ENCODE peak calls at places on chromosomes 12 and 14, in eight cellular contexts. I is Calu3; O is kidney glomerular epithelial cell; K is hippocampal formation; X is stimulated activated CD4-positive, alpha-beta T cell treated with anti-CD3 and anti-CD28 coated beads, Interleukin-12 subunit alpha, Interleukin-12 subunit beta, amount 100 ng/mL, for 4 hours; T is NCI-H2081; C is fibroblast of the conjunctiva; Q is epithelial cell of proximal tubule. H is an unnamed sample.

GRCh38 chr12:122834229-122834920 is 882 bp upstream of the HIP1R start:
- DNase-seq in I (peak), O (peak), K (peak), X (no peak), T (peak), C (peak), Q (no peak), H (no peak)

GRCh38 chr12:30740274-30740673 is 14.5 kb downstream of the CAPRIN2 start:
- DNase-seq in I (no peak), O (no peak), K (no peak), X (no peak), T (no peak), C (no peak), Q (no peak), H (no peak)

GRCh38 chr14:95237121-95237876 is 80.0 kb upstream of the DICER1 start:
- DNase-seq in I (no peak), O (no peak), K (no peak), X (no peak), T (no peak), C (no peak), Q (no peak), H (no peak)

GRCh38 chr12:105221588-105222325 is 14.2 kb downstream of the APPL2 start:
- DNase-seq in I (no peak), O (no peak), K (peak), X (no peak), T (peak), C (no peak), Q (no peak), H (no peak)

GRCh38 chr14:52233693-52234092 is 33.8 kb upstream of the PTGDR start:
- DNase-seq in I (no peak), O (no peak), K (no peak), X (no peak), T (no peak), C (no peak), Q (no peak), H (no peak)

GRCh38 chr12:30952036-30952435 is 25.5 kb downstream of the TSPAN11 start:
- DNase-seq in I (no peak), O (no peak), K (no peak), X (no peak), T (no peak), C (no peak), Q (no peak), H (no peak)

GRCh38 chr12:83084516-83085234 is 398.0 kb downstream of the TMTC2 start:
- DNase-seq in I (no peak), O (no peak), K (no peak), X (no peak), T (no peak), C (no peak), Q (no peak), H (no peak)

GRCh38 chr12:2013527-2014223 is 9.4 kb upstream of the DCP1B start:
- DNase-seq in I (no peak), O (no peak), K (no peak), X (no peak), T (peak), C (no peak), Q (no peak), H (no peak)

GRCh38 chr14:70995671-70996070 is 88.4 kb downstream of the PCNX1 start:
- DNase-seq in I (peak), O (no peak), K (no peak), X (no peak), T (no peak), C (no peak), Q (no peak), H (no peak)

GRCh38 chr12:39627914-39628313 is 8.3 kb upstream of the ABCD2 start:
- DNase-seq in I (no peak), O (no peak), K (no peak), X (no peak), T (no peak), C (no peak), Q (no peak), H (peak)

GRCh38 chr12:56630180-56630632 is at the start of gene BAZ2A:
- DNase-seq in I (peak), O (peak), K (peak), X (peak), T (peak), C (no peak), Q (no peak), H (peak)

GRCh38 chr12:13165578-13166120 is 30.9 kb upstream of the EMP1 start:
- DNase-seq in I (peak), O (peak), K (no peak), X (peak), T (no peak), C (no peak), Q (peak), H (peak)

GRCh38 chr14:60650382-60650961 is 1.2 kb upstream of the SIX1 start:
- DNase-seq in I (no peak), O (no peak), K (no peak), X (no peak), T (no peak), C (no peak), Q (no peak), H (no peak)

GRCh38 chr12:5567021-5567744 is 135.3 kb downstream of the NTF3 start:
- DNase-seq in I (no peak), O (no peak), K (no peak), X (no peak), T (peak), C (no peak), Q (no peak), H (no peak)

GRCh38 chr12:100752841-100753240 is 41.7 kb upstream of the ANO4 start:
- DNase-seq in I (no peak), O (no peak), K (no peak), X (no peak), T (no peak), C (no peak), Q (no peak), H (no peak)

GRCh38 chr14:73428354-73428824 is 30.0 kb downstream of the NUMB start:
- DNase-seq in I (peak), O (no peak), K (no peak), X (no peak), T (peak), C (no peak), Q (peak), H (no peak)

GRCh38 chr14:77582511-77582910 is 33.9 kb downstream of the SPTLC2 start:
- DNase-seq in I (no peak), O (no peak), K (no peak), X (no peak), T (no peak), C (peak), Q (no peak), H (no peak)

GRCh38 chr12:121214171-121214777 is 4.3 kb downstream of the P2RX4 start:
- DNase-seq in I (no peak), O (peak), K (no peak), X (no peak), T (no peak), C (peak), Q (peak), H (peak)

GRCh38 chr12:64780531-64781373 is 21.5 kb upstream of the GNS start:
- DNase-seq in I (peak), O (no peak), K (no peak), X (peak), T (peak), C (no peak), Q (no peak), H (peak)

GRCh38 chr14:70902186-70902585 is 5.1 kb upstream of the PCNX1 start:
- DNase-seq in I (no peak), O (no peak), K (no peak), X (no peak), T (no peak), C (no peak), Q (no peak), H (no peak)

GRCh38 chr12:122865268-122866231 is 30.3 kb downstream of the HIP1R start:
- DNase-seq in I (peak), O (peak), K (no peak), X (no peak), T (no peak), C (no peak), Q (no peak), H (no peak)

GRCh38 chr14:90777358-90777757 is 38.9 kb downstream of the TTC7B start:
- DNase-seq in I (no peak), O (no peak), K (no peak), X (no peak), T (no peak), C (no peak), Q (no peak), H (no peak)

GRCh38 chr14:22482782-22483553 is 106.1 kb downstream of the DAD1 start:
- DNase-seq in I (no peak), O (no peak), K (no peak), X (no peak), T (no peak), C (no peak), Q (no peak), H (no peak)

GRCh38 chr14:51294951-51295350 is 54.9 kb downstream of the TMX1 start:
- DNase-seq in I (no peak), O (no peak), K (no peak), X (no peak), T (no peak), C (no peak), Q (no peak), H (no peak)

GRCh38 chr14:106844608-106845285 is 1318.4 kb downstream of the TMEM121 start:
- DNase-seq in I (peak), O (peak), K (peak), X (peak), T (no peak), C (no peak), Q (no peak), H (peak)

GRCh38 chr12:857611-858010 is 91.9 kb downstream of the RAD52 start:
- DNase-seq in I (no peak), O (peak), K (no peak), X (no peak), T (no peak), C (peak), Q (peak), H (no peak)

H was measured in stimulated activated naive CD8-positive, alpha-beta T cell treated with anti-CD3 and anti-CD28 coated beads, Interleukin-15, amount 100 ng/mL, for 72 hours.